ENCODE peak calls at places on chromosomes 1 and 21, in eight cellular contexts. F, G, C, L, X, P, H and W are unnamed samples.

GRCh38 chr21:26833011-26833410 is 12.2 kb downstream of the ADAMTS1 start:
- DNase-seq in F (no peak), G (no peak), C (no peak), L (no peak), X (no peak), P (no peak), H (no peak), W (no peak)

GRCh38 chr1:93845554-93846150 is 33.4 kb downstream of the DNTTIP2 start:
- DNase-seq in F (peak; percentile 90), G (peak; percentile 14), C (peak; percentile 66), L (no peak), X (no peak), P (no peak), H (no peak), W (no peak)

GRCh38 chr1:7456683-7457082 is 314.4 kb upstream of the VAMP3 start:
- DNase-seq in F (no peak), G (peak; percentile 51), C (no peak), L (no peak), X (no peak), P (no peak), H (no peak), W (no peak)

GRCh38 chr1:243596441-243597183 is 253.4 kb downstream of the AKT3 start:
- DNase-seq in F (no peak), G (no peak), C (no peak), L (peak; percentile 89), X (no peak), P (no peak), H (peak; percentile 76), W (no peak)

GRCh38 chr1:36411674-36412648 is 14.3 kb upstream of the LSM10 start:
- DNase-seq in F (peak; percentile 26), G (no peak), C (peak; percentile 30), L (peak; percentile 79), X (peak; percentile 70), P (no peak), H (no peak), W (no peak)

GRCh38 chr1:38243106-38243505 is 196.5 kb upstream of the POU3F1 start:
- DNase-seq in F (no peak), G (peak; percentile 52), C (peak; percentile 4), L (no peak), X (peak; percentile 35), P (no peak), H (no peak), W (no peak)

GRCh38 chr1:25439287-25439686 is 8.6 kb downstream of the MACO1 start:
- DNase-seq in F (no peak), G (no peak), C (no peak), L (no peak), X (no peak), P (no peak), H (no peak), W (no peak)

GRCh38 chr1:58848818-58849411 is 65.1 kb upstream of the JUN start:
- DNase-seq in F (peak; percentile 95), G (no peak), C (peak; percentile 94), L (peak; percentile 80), X (peak; percentile 20), P (peak; percentile 94), H (no peak), W (peak; percentile 23)

GRCh38 chr1:32274646-32275340 is 17.1 kb upstream of the HDAC1 start:
- DNase-seq in F (no peak), G (peak; percentile 37), C (no peak), L (no peak), X (peak; percentile 14), P (no peak), H (no peak), W (no peak)

GRCh38 chr1:91750398-91750996 is 135.5 kb downstream of the TGFBR3 start:
- DNase-seq in F (no peak), G (no peak), C (no peak), L (no peak), X (no peak), P (no peak), H (no peak), W (no peak)

GRCh38 chr1:104195395-104195794 is 445.7 kb downstream of the AMY1C start:
- DNase-seq in F (no peak), G (no peak), C (no peak), L (no peak), X (no peak), P (no peak), H (no peak), W (no peak)

GRCh38 chr1:240134596-240134995 is 42.9 kb downstream of the FMN2 start:
- DNase-seq in F (no peak), G (no peak), C (no peak), L (no peak), X (no peak), P (no peak), H (no peak), W (no peak)
- TF ChIP-seq MAX in F (no peak), G (no peak), C (no peak), L (no peak), X (no peak), P (no peak), H (no peak), W (no peak)

DNA sequence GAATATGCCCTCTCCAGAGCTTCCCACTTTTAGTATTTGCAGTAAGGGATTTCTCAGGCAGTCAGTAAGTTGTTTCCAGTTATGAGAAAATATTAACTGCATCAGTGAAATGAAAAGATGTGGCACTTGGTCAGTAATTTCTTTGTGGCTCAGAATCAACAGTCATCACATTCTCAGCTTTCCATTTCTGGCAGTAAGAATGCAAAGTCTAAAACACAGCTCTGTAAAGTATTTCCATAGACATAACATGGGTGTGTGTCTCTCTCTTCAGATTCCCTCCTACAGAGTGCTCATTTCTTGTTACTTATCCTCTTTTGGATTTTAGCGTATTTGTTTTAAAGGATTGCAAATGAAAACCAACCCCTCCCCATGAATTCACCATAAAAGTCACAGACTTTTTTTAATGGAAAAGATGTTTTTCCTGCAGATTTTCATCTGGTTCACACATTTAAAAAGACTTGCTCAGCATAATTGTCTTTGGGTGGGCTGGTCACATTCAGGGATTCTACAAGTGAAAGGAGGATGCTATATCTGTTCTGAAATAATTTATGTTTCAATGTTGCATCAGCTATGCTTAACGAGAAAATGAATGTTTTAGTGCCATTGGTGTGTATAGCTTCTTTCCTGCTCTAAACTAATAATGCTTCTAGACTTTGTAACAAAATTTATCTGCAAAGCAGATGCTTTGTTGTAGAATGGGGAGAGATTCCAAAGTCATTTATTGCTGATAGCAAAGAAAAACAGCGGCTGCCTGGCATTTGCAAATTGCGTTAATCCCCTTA is 34.5 kb upstream of the CD55 start:
- DNase-seq in F (no peak), G (no peak), C (no peak), L (no peak), X (no peak), P (no peak), H (no peak), W (no peak)
- TF ChIP-seq MAX in F (no peak), G (no peak), C (no peak), L (no peak), X (no peak), P (no peak), H (no peak), W (no peak)

GRCh38 chr1:229434005-229434640 is at the start of gene ACTA1:
- DNase-seq in F (no peak), G (peak; percentile 65), C (no peak), L (no peak), X (peak; percentile 9), P (no peak), H (no peak), W (no peak)
- TF ChIP-seq MAX in F (no peak), G (peak; percentile 34), C (no peak), L (no peak), X (no peak), P (no peak), H (no peak), W (no peak)

GRCh38 chr1:46556822-46557221 is 5.4 kb upstream of the KNCN start:
- DNase-seq in F (peak; percentile 14), G (no peak), C (peak; percentile 17), L (peak; percentile 32), X (no peak), P (peak; percentile 21), H (no peak), W (no peak)
- TF ChIP-seq MAX in F (no peak), G (no peak), C (no peak), L (peak; percentile 56), X (no peak), P (no peak), H (no peak), W (no peak)

GRCh38 chr1:33846861-33847260 is 17.0 kb upstream of the HMGB4 start:
- DNase-seq in F (no peak), G (no peak), C (no peak), L (no peak), X (no peak), P (no peak), H (no peak), W (no peak)
- TF ChIP-seq MAX in F (no peak), G (no peak), C (no peak), L (no peak), X (no peak), P (no peak), H (no peak), W (no peak)

DNA sequence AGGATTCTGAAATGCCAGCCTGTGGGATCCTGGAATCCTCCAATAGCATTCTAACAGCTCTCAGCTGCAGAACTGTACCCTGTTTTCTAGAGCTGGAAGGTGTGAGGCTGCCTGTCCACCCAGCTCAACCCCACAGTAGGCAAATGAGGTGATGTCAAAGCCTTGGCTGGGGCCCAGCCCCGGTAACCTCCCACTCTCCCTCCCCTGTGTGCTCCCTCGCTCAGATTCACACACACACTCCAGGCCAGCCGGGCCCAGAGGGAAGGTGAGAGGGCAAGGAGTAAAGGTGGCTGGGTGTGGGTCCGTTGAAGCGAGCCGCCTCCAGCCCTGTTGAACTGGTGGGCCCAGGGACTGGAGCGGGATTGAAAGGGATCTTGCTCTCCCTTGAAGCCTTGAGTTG is at the start of gene BSND:
- DNase-seq in F (no peak), G (no peak), C (no peak), L (no peak), X (no peak), P (no peak), H (no peak), W (no peak)
- TF ChIP-seq MAX in F (no peak), G (no peak), C (no peak), L (no peak), X (no peak), P (no peak), H (no peak), W (no peak)